ENCODE peak calls at places on chromosome 18, in five cellular contexts. F, M, Q, U and X are unnamed samples.

GRCh38 chr18:76985156-76985950 is 147.2 kb downstream of the MBP start:
- DNase-seq in F (no peak), M (no peak), Q (no peak), U (peak), X (no peak)

GRCh38 chr18:5967007-5967406 is 71.7 kb upstream of the TMEM200C start:
- DNase-seq in F (no peak), M (no peak), Q (no peak), U (no peak), X (no peak)

GRCh38 chr18:48813833-48814489 is 136.8 kb downstream of the SMAD7 start:
- DNase-seq in F (no peak), M (no peak), Q (no peak), U (no peak), X (no peak)

GRCh38 chr18:13392029-13392750 is 173.6 kb downstream of the LDLRAD4 start:
- DNase-seq in F (no peak), M (no peak), Q (no peak), U (peak), X (no peak)

GRCh38 chr18:78073275-78073674 is 823.6 kb downstream of the GALR1 start:
- DNase-seq in F (no peak), M (peak), Q (no peak), U (no peak), X (no peak)

GRCh38 chr18:51617167-51617566 is 419.7 kb upstream of the MEX3C start:
- DNase-seq in F (no peak), M (no peak), Q (no peak), U (no peak), X (no peak)

GRCh38 chr18:63382843-63383242 is 15.8 kb upstream of the KDSR start:
- DNase-seq in F (no peak), M (no peak), Q (no peak), U (no peak), X (no peak)

GRCh38 chr18:23784811-23785245 is 95.6 kb downstream of the LAMA3 start:
- DNase-seq in F (no peak), M (peak), Q (no peak), U (no peak), X (peak)

GRCh38 chr18:22169011-22169888 is at the start of gene GATA6:
- DNase-seq in F (no peak), M (peak), Q (no peak), U (peak), X (peak)

GRCh38 chr18:22538463-22538862 is 120.7 kb upstream of the CTAGE1 start:
- DNase-seq in F (no peak), M (no peak), Q (no peak), U (no peak), X (peak)

GRCh38 chr18:77000527-77000926 is 132.1 kb downstream of the MBP start:
- DNase-seq in F (no peak), M (peak), Q (peak), U (peak), X (peak)

GRCh38 chr18:38350141-38350540 is 784.5 kb upstream of the CELF4 start:
- DNase-seq in F (no peak), M (no peak), Q (no peak), U (no peak), X (no peak)

GRCh38 chr18:77165489-77166415 is 33.2 kb upstream of the MBP start:
- DNase-seq in F (no peak), M (no peak), Q (no peak), U (no peak), X (peak)

GRCh38 chr18:42649636-42650035 is 465.8 kb downstream of the RIT2 start:
- DNase-seq in F (no peak), M (peak), Q (no peak), U (no peak), X (no peak)

GRCh38 chr18:12497296-12497695 is 89.6 kb downstream of the PRELID3A start:
- DNase-seq in F (no peak), M (no peak), Q (no peak), U (no peak), X (no peak)

GRCh38 chr18:23673725-23674124 is 11.0 kb upstream of the ANKRD29 start:
- DNase-seq in F (no peak), M (no peak), Q (no peak), U (no peak), X (no peak)

GRCh38 chr18:4017479-4017878 is 437.6 kb downstream of the DLGAP1 start:
- DNase-seq in F (no peak), M (peak), Q (no peak), U (no peak), X (peak)

GRCh38 chr18:59547691-59548182 is 149.5 kb downstream of the CCBE1 start:
- DNase-seq in F (no peak), M (peak), Q (no peak), U (no peak), X (peak)

GRCh38 chr18:22346342-22346967 is 71.3 kb downstream of the CTAGE1 start:
- DNase-seq in F (no peak), M (no peak), Q (no peak), U (no peak), X (peak)

GRCh38 chr18:681985-682384 is 24.5 kb downstream of the TYMS start:
- DNase-seq in F (no peak), M (no peak), Q (no peak), U (no peak), X (no peak)

GRCh38 chr18:43271593-43272432 is 5.5 kb downstream of the SYT4 start:
- DNase-seq in F (no peak), M (peak), Q (no peak), U (no peak), X (peak)

GRCh38 chr18:44579028-44579692 is 101.5 kb upstream of the SETBP1 start:
- DNase-seq in F (no peak), M (peak), Q (no peak), U (no peak), X (peak)

GRCh38 chr18:73431620-73432019 is 563.8 kb upstream of the NETO1 start:
- DNase-seq in F (no peak), M (no peak), Q (no peak), U (no peak), X (peak)

GRCh38 chr18:10142496-10143160 is 228.8 kb downstream of the VAPA start:
- DNase-seq in F (no peak), M (peak), Q (no peak), U (no peak), X (peak)

GRCh38 chr18:69992776-69993175 is 45.1 kb upstream of the CD226 start:
- DNase-seq in F (no peak), M (peak), Q (no peak), U (no peak), X (peak)

GRCh38 chr18:51321696-51322095 is 124.2 kb upstream of the MEX3C start:
- DNase-seq in F (no peak), M (no peak), Q (no peak), U (no peak), X (no peak)

GRCh38 chr18:45517181-45517741 is 98.0 kb upstream of the SLC14A2 start:
- DNase-seq in F (no peak), M (no peak), Q (no peak), U (no peak), X (peak)

GRCh38 chr18:9137168-9138066 is 836 bp downstream of the ANKRD12 start:
- DNase-seq in F (peak), M (peak), Q (peak), U (peak), X (peak)

GRCh38 chr18:31438402-31438801 is 9.1 kb upstream of the DSG3 start:
- DNase-seq in F (no peak), M (no peak), Q (no peak), U (no peak), X (no peak)

GRCh38 chr18:49886891-49887764 is 73.8 kb upstream of the ACAA2 start:
- DNase-seq in F (no peak), M (peak), Q (no peak), U (no peak), X (no peak)

GRCh38 chr18:424071-424868 is 76.2 kb downstream of the COLEC12 start:
- DNase-seq in F (no peak), M (no peak), Q (no peak), U (no peak), X (peak)

GRCh38 chr18:10279476-10279875 is 175.0 kb upstream of the APCDD1 start:
- DNase-seq in F (no peak), M (no peak), Q (no peak), U (no peak), X (no peak)

GRCh38 chr18:62199629-62200028 is 12.6 kb downstream of the RELCH start:
- DNase-seq in F (no peak), M (no peak), Q (no peak), U (no peak), X (no peak)

GRCh38 chr18:48941672-48942071 is 9.1 kb downstream of the SMAD7 start:
- DNase-seq in F (no peak), M (no peak), Q (no peak), U (no peak), X (no peak)

GRCh38 chr18:48035556-48035860 is 105.0 kb upstream of the SMAD2 start:
- DNase-seq in F (no peak), M (no peak), Q (no peak), U (no peak), X (no peak)

GRCh38 chr18:8744656-8745055 is 39.3 kb downstream of the MTCL1 start:
- DNase-seq in F (no peak), M (no peak), Q (no peak), U (peak), X (no peak)

GRCh38 chr18:8299054-8299708 is 310.1 kb upstream of the RAB12 start:
- DNase-seq in F (no peak), M (peak), Q (no peak), U (no peak), X (no peak)